ENCODE peak calls at places on chromosome 1, in nine cellular contexts. J is fibroblast of mammary gland; K is esophagus squamous epithelium; E is heart left ventricle; N is tibial artery; C is mesendoderm; T is adrenal gland; X is AG04450; M is CD4-positive, alpha-beta memory T cell. W is an unnamed sample.

GRCh38 chr1:116286541-116286971 is 86.5 kb upstream of the ATP1A1 start:
- DNase-seq in E (no peak), C (no peak), X (no peak), M (no peak), J (peak; percentile 68), N (no peak), K (no peak), T (no peak), W (no peak)

GRCh38 chr1:31748265-31748859 is 15.8 kb downstream of the ADGRB2 start:
- DNase-seq in N (no peak), T (no peak), K (no peak), J (no peak), C (peak; percentile 69), E (peak; percentile 54), X (no peak), M (no peak), W (no peak)

GRCh38 chr1:65434760-65435159 is 14.3 kb downstream of the LEPR start:
- DNase-seq in J (no peak), X (no peak), T (no peak), E (no peak), K (no peak), C (peak; percentile 92), M (no peak), N (no peak), W (no peak)

GRCh38 chr1:55544826-55545225 is 329.7 kb upstream of the USP24 start:
- DNase-seq in K (no peak), C (no peak), E (no peak), N (no peak), T (no peak), J (peak; percentile 6), X (no peak), M (no peak), W (no peak)

GRCh38 chr1:2604854-2605753 is 18.5 kb downstream of the PRXL2B start:
- DNase-seq in E (no peak), X (no peak), M (no peak), N (peak; percentile 59), T (no peak), K (no peak), J (no peak), C (no peak), W (no peak)

GRCh38 chr1:899636-900317 is 23.9 kb upstream of the SAMD11 start:
- DNase-seq in J (no peak), E (no peak), X (no peak), K (no peak), C (no peak), N (no peak), M (no peak), T (no peak), W (no peak)

GRCh38 chr1:232372431-232373225 is 257.3 kb downstream of the SIPA1L2 start:
- DNase-seq in K (no peak), J (no peak), N (no peak), C (no peak), T (no peak), X (no peak), M (no peak), E (no peak), W (no peak)

GRCh38 chr1:65002508-65003315 is 36.4 kb upstream of the JAK1 start:
- DNase-seq in J (peak; percentile 94), X (peak; percentile 32), K (peak; percentile 21), N (peak; percentile 98), E (peak; percentile 89), T (peak; percentile 93), C (peak; percentile 83), M (peak; percentile 72), W (no peak)

GRCh38 chr1:19311931-19312781 is at the start of the genes AKR7A2 and SLC66A1:
- DNase-seq in M (peak; percentile 94), J (peak; percentile 85), T (peak; percentile 96), E (peak; percentile 95), N (peak; percentile 97), C (peak; percentile 94), K (peak; percentile 28), X (peak; percentile 72), W (peak; percentile 68)

GRCh38 chr1:20110679-20111078 is 8.7 kb downstream of the PLA2G2D start:
- DNase-seq in C (peak; percentile 10), T (no peak), J (peak; percentile 94), X (peak; percentile 10), K (no peak), N (no peak), E (no peak), M (no peak), W (no peak)

GRCh38 chr1:227071898-227072587 is 131.9 kb downstream of the COQ8A start:
- DNase-seq in K (no peak), J (no peak), T (no peak), E (no peak), M (no peak), X (no peak), C (no peak), N (no peak), W (no peak)

GRCh38 chr1:105137543-105138444 is 1388.1 kb downstream of the AMY1C start:
- DNase-seq in J (no peak), M (no peak), X (no peak), K (no peak), C (peak; percentile 77), N (no peak), E (no peak), T (no peak), W (peak; percentile 30)

GRCh38 chr1:193707271-193708015 is 521.0 kb upstream of the B3GALT2 start:
- DNase-seq in M (no peak), J (peak; percentile 14), T (no peak), X (no peak), C (no peak), K (no peak), E (no peak), N (no peak), W (no peak)

GRCh38 chr1:83928396-83928795 is 70.5 kb downstream of the TTLL7 start:
- DNase-seq in K (no peak), C (no peak), E (no peak), M (no peak), J (peak; percentile 12), N (no peak), T (no peak), X (no peak), W (no peak)

GRCh38 chr1:164638506-164639202 is 79.7 kb downstream of the PBX1 start:
- DNase-seq in C (peak; percentile 73), K (no peak), N (no peak), E (peak; percentile 44), M (no peak), X (no peak), J (no peak), T (no peak), W (no peak)

GRCh38 chr1:164640673-164641352 is 81.8 kb downstream of the PBX1 start:
- DNase-seq in J (no peak), N (no peak), K (no peak), T (peak; percentile 90), X (no peak), C (no peak), E (peak; percentile 63), M (no peak), W (no peak)

GRCh38 chr1:164637461-164638375 is 78.7 kb downstream of the PBX1 start:
- DNase-seq in X (peak; percentile 27), J (peak; percentile 83), E (peak; percentile 81), T (peak; percentile 78), M (no peak), N (peak; percentile 80), C (peak; percentile 88), K (no peak), W (no peak)

GRCh38 chr1:164644268-164644667 is 85.3 kb downstream of the PBX1 start:
- DNase-seq in J (no peak), X (no peak), E (no peak), T (no peak), C (no peak), K (no peak), M (no peak), N (no peak), W (no peak)

DNA sequence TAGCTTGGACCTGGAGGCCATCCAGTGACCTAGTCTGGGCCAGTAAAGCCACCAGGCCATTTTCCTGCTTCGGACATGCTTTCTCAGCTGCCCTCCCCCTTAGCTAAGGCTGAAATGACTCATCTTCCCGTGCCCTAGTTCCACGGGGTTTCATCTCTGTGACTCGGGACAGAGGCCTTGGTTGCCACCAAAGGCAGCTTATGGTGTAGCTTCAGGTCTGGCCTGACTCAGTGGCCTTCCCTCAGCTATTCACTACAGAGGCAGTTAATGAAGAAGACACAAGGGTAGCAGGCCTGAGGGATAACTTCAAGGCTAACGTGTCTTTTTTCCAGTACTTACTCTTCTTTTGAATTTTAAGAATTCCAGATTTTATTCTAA is 82.4 kb downstream of the PBX1 start:
- DNase-seq in E (no peak), M (no peak), X (no peak), C (no peak), K (no peak), N (peak; percentile 80), T (peak; percentile 89), J (peak; percentile 57), W (no peak)
- H3K4me3 ChIP-seq in E (no peak overlapping the region), M (no peak overlapping the region), X (no peak overlapping the region), C (no peak overlapping the region), K (no peak overlapping the region), N (no peak overlapping the region), T (no peak overlapping the region), J (no peak overlapping the region), W (no peak overlapping the region)

GRCh38 chr1:246479061-246479460 is 28.0 kb downstream of the SMYD3 start:
- DNase-seq in N (no peak), X (no peak), T (no peak), K (no peak), J (no peak), C (no peak), M (no peak), E (no peak), W (no peak)

GRCh38 chr1:246488674-246489073 is 18.4 kb downstream of the SMYD3 start:
- DNase-seq in K (no peak), C (no peak), M (no peak), E (no peak), J (no peak), N (no peak), X (no peak), T (no peak), W (no peak)

GRCh38 chr1:246477634-246478033 is 29.4 kb downstream of the SMYD3 start:
- DNase-seq in K (no peak), M (no peak), T (no peak), N (no peak), C (no peak), J (no peak), X (no peak), E (no peak), W (no peak)

GRCh38 chr1:246482780-246483179 is 24.3 kb downstream of the SMYD3 start:
- DNase-seq in N (no peak), J (no peak), E (no peak), X (peak; percentile 32), C (no peak), K (no peak), T (no peak), M (no peak), W (no peak)

GRCh38 chr1:246483204-246483933 is 23.7 kb downstream of the SMYD3 start:
- DNase-seq in C (no peak), J (peak; percentile 10), X (no peak), K (no peak), E (no peak), N (no peak), T (no peak), M (no peak), W (no peak)
- H3K4me3 ChIP-seq in C (no peak overlapping the region), J (no peak overlapping the region), X (peak overlapping the region; percentile 8), K (no peak overlapping the region), E (no peak overlapping the region), N (no peak overlapping the region), T (peak overlapping the region; percentile 43), M (no peak overlapping the region), W (no peak overlapping the region)

GRCh38 chr1:44355582-44356305 is 687 bp upstream of the ERI3 start:
- DNase-seq in J (no peak), E (no peak), X (no peak), C (peak; percentile 56), N (no peak), K (no peak), M (no peak), T (no peak), W (no peak)
- H3K4me3 ChIP-seq in J (peak overlapping the region; percentile 40), E (no peak overlapping the region), X (peak overlapping the region; percentile 42), C (no peak overlapping the region), N (peak overlapping the region; percentile 100), K (peak overlapping the region; percentile 81), M (no peak overlapping the region), T (peak overlapping the region; percentile 96), W (peak overlapping the region; percentile 77)

GRCh38 chr1:148315081-148315811 is 163.2 kb upstream of the NBPF11 start:
- DNase-seq in N (no peak), T (no peak), M (no peak), K (no peak), X (no peak), C (no peak), J (peak; percentile 74), E (no peak), W (no peak)
- H3K4me3 ChIP-seq in N (no peak overlapping the region), T (no peak overlapping the region), M (no peak overlapping the region), K (no peak overlapping the region), X (no peak overlapping the region), C (no peak overlapping the region), J (no peak overlapping the region), E (no peak overlapping the region), W (no peak overlapping the region)